ENCODE peak calls at places on chromosomes 7 and 10, in eight cellular contexts. Z is stimulated activated effector memory CD8-positive, alpha-beta T cell treated with anti-CD3 and anti-CD28 coated beads, Interleukin-12 subunit alpha, Interleukin-12 subunit beta, amount 100 ng/mL, for 72 hours; Y is stimulated activated naive CD8-positive, alpha-beta T cell treated with anti-CD3 and anti-CD28 coated beads, Interleukin-15, amount 100 ng/mL, for 72 hours; F is Right ventricle myocardium superior; P is Right ventricle myocardium inferior; W is WTC11; L is right lobe of liver; A is gastrocnemius medialis. K is an unnamed sample.

GRCh38 chr7:35024298-35024697 is 13.0 kb downstream of the DPY19L1 start:
- ATAC-seq in Z (peak; percentile 88), Y (peak; percentile 39), F (no peak), P (no peak), W (no peak), L (no peak), A (no peak), K (no peak)

GRCh38 chr10:123569436-123570010 is 96.6 kb upstream of the GPR26 start:
- ATAC-seq in Z (no peak), Y (no peak), F (no peak), P (no peak), W (no peak), L (no peak), A (no peak), K (no peak)

GRCh38 chr7:108592633-108593277 is 23.1 kb downstream of the DNAJB9 start:
- ATAC-seq in Z (no peak), Y (peak; percentile 59), F (no peak), P (no peak), W (peak; percentile 46), L (peak; percentile 82), A (no peak), K (no peak)

GRCh38 chr7:37344886-37345579 is 103.6 kb downstream of the ELMO1 start:
- ATAC-seq in Z (no peak), Y (no peak), F (peak; percentile 60), P (no peak), W (no peak), L (no peak), A (no peak), K (no peak)

GRCh38 chr10:100775346-100775745 is 30.0 kb downstream of the PAX2 start:
- ATAC-seq in Z (no peak), Y (no peak), F (no peak), P (no peak), W (no peak), L (no peak), A (no peak), K (no peak)

GRCh38 chr7:1301054-1301811 is 68.6 kb downstream of the UNCX start:
- ATAC-seq in Z (no peak), Y (no peak), F (no peak), P (no peak), W (no peak), L (no peak), A (no peak), K (no peak)

GRCh38 chr10:47184724-47185330 is 115.2 kb upstream of the GDF10 start:
- ATAC-seq in Z (peak; percentile 7), Y (no peak), F (no peak), P (no peak), W (no peak), L (no peak), A (no peak), K (no peak)

GRCh38 chr7:1950066-1950622 is 280.1 kb downstream of the ELFN1 start:
- ATAC-seq in Z (no peak), Y (no peak), F (no peak), P (no peak), W (no peak), L (no peak), A (no peak), K (no peak)

GRCh38 chr7:129926618-129927017 is 26.1 kb downstream of the UBE2H start:
- ATAC-seq in Z (peak; percentile 49), Y (peak; percentile 60), F (no peak), P (no peak), W (no peak), L (no peak), A (no peak), K (no peak)